ENCODE peak calls at places on chromosomes 4 and X, in four cellular contexts. D, C, W and T are unnamed samples.

GRCh38 chr4:124484940-124485339 is 227.6 kb downstream of the ANKRD50 start:
- DNase-seq in D (no peak), W (no peak), C (no peak), T (no peak)

GRCh38 chr4:44652002-44652401 is 577 bp upstream of the YIPF7 start:
- DNase-seq in D (no peak), C (no peak), W (no peak), T (no peak)

GRCh38 chr4:55216871-55217635 is 91.7 kb upstream of the KDR start:
- DNase-seq in W (no peak), C (no peak), D (no peak), T (no peak)

GRCh38 chrX:67724359-67725110 is 180.7 kb downstream of the AR start:
- DNase-seq in D (no peak), W (no peak), C (no peak), T (no peak)

GRCh38 chrX:82556588-82556987 is 951.5 kb upstream of the POU3F4 start:
- DNase-seq in C (no peak), D (no peak), W (no peak), T (no peak)

GRCh38 chr4:74418063-74418670 is 26.8 kb upstream of the AREG start:
- DNase-seq in D (no peak), W (no peak), C (no peak), T (peak)

GRCh38 chrX:107154787-107155620 is 36.4 kb upstream of the RBM41 start:
- DNase-seq in W (no peak), C (no peak), D (no peak), T (no peak)

GRCh38 chr4:140640150-140640748 is 71.5 kb upstream of the UCP1 start:
- DNase-seq in C (no peak), W (no peak), D (no peak), T (no peak)

GRCh38 chr4:88033309-88033708 is 25.9 kb downstream of the PKD2 start:
- DNase-seq in D (no peak), C (no peak), W (no peak), T (peak)

GRCh38 chrX:36916941-36917340 is 91.2 kb upstream of the FAM47C start:
- DNase-seq in D (no peak), W (no peak), C (no peak), T (no peak)

GRCh38 chr4:123200417-123200945 is 196.1 kb upstream of the SPRY1 start:
- DNase-seq in W (no peak), D (no peak), C (no peak), T (no peak)

GRCh38 chr4:53937918-53938317 is 126.5 kb downstream of the CHIC2 start:
- DNase-seq in C (no peak), W (no peak), D (no peak), T (peak)

GRCh38 chrX:147978931-147979330 is 2.2 kb upstream of the FMR1NB start:
- DNase-seq in C (no peak), W (no peak), D (no peak), T (no peak)

GRCh38 chr4:79044260-79044659 is 105.0 kb upstream of the PAQR3 start:
- DNase-seq in D (no peak), W (no peak), C (no peak), T (no peak)

GRCh38 chrX:19617550-19617949 is 102.2 kb upstream of the MAP3K15 start:
- DNase-seq in D (no peak), W (no peak), C (no peak), T (no peak)

GRCh38 chr4:48139688-48140087 is 5.6 kb upstream of the TXK start:
- DNase-seq in D (no peak), C (no peak), W (no peak), T (peak)

DNA sequence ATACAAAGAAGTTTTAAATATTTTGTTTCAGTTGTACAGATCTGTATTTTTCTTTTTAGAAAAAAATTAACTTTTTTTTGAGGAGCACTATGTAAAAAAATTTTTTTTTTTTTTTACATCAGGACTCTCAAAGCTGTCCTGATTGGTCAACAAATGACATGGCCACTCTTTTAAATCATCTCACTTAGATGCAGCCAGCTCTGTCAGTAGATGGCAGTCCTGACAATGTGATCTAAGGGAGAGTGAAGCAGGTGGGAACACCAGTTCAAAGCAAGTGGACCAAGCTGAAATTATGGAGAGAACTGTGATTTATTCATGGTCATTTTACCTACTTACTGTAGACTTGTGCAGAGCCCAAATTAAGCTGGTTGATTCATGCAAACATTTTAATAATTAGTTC is 174.6 kb upstream of the GPRIN3 start:
- DNase-seq in D (no peak), C (no peak), W (no peak), T (peak)
- TF ChIP-seq CTCF in D (no peak), C (no peak), W (no peak), T (peak)

DNA sequence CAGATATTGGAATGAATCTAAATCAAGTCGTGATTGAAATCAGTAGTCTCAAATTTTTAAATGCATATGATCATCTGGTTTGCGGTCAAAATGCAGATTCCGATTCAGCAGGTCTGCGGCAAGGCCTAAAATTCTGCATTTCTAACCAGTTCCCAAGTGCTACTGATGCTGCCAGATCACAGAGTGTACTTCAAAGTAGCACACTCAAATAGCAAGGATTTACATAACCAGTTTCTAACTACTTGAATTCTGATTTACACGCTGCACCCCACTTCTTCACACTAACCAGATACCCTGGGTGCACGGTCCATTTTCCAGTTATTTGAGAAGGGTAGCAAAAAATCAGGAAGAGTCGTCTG is 761 bp downstream of the MBTPS2 start:
- DNase-seq in D (no peak), W (no peak), C (no peak), T (no peak)
- H3K27ac ChIP-seq in D (peak), W (peak), C (peak), T (peak)

DNA sequence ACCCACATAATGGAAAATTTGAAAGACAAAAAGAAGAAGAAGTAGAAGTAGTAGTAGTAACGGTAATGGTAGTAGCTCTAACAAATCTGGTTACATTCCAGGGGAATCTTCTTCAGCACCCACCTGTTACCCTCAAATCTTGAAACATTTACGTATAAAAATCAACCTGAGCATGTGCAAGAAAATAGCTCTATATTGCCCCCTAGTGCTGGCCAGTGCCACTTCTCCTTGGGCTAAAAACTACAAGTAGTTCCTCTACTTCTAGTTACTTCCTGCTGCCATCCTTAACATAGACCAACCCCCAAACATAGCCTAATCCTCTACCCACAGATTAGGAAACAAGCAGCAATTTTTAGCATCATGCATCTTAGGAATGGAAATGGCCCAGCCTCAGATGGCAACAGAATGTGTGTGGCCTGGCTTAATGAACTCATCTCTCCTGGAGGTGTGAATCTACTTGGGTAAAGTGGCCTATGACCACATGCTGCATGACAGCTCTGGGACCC is 3.1 kb downstream of the PDGFC start:
- DNase-seq in C (peak), W (peak), D (peak), T (peak)
- TF ChIP-seq CTCF in C (peak), W (peak), D (peak), T (peak)

GRCh38 chrX:24955372-24955771 is 60.4 kb downstream of the ARX start:
- DNase-seq in C (no peak), W (no peak), D (no peak), T (no peak)

GRCh38 chrX:24956828-24957227 is 58.9 kb downstream of the ARX start:
- DNase-seq in W (no peak), C (no peak), D (no peak), T (no peak)

DNA sequence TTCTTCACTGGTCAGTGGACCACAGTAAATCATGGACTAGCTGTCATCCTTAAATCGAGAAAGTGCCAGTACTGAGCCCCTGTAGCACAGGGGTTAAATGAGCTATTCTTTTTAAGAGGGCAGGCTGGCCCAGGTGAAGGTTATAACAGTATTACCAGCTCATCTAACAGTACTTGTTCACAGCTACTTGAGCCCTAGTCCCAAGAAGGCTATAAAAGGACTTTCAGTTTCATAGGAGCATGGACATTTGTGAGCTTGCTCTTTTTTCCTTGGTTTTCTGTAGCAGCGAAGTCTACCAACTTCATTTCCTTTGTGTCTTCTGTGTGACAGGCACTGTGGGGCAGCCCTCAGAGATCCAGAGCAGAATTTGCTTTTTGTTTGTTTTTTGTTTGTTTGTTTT is 61.0 kb downstream of the ARX start:
- DNase-seq in C (no peak), D (no peak), W (no peak), T (no peak)
- H3K27ac ChIP-seq in C (no peak), D (no peak), W (no peak), T (no peak)

DNA sequence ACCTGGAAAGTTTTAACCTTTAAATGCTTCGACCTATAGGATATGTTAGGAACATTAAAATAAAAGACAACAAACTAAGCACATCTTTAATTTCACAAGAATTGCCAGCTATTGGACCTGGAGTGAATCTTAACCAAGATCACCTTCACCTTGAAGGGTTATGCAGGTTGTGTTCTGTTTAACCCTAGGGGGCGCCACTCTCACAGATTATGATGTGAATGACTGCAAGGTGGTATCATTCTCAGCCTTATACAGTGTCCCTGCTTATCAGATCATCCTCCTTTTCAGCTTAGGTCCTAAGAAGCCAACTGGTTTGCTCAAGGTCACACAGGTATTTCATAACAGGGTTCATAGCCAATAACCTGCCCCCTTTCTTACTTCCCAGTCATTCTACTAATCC is 23.5 kb downstream of the INTS6L start:
- DNase-seq in D (no peak), C (no peak), W (no peak), T (no peak)
- TF ChIP-seq CTCF in D (no peak), C (no peak), W (no peak), T (peak)

DNA sequence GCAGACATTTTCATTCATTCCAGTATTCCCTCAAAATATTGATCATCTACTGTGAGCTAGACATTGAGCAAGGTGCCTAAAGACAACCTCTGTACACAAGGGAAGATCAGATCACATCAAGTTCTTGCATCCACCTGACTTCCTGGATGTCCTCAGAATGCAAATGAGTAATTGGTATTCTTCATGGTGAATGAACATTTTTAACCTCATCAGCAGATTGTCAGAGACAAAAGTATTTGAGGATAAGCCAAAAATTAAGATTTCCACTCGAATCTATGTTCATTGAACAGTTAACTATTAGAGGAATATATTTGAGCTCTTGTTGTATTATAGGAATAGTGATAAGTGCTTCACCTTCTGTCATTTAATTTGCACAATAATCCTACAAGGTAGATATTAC is 1.3 kb downstream of the SMARCAD1 start:
- DNase-seq in D (no peak), C (no peak), W (no peak), T (no peak)
- H3K27ac ChIP-seq in D (no peak), C (no peak), W (peak), T (peak)

GRCh38 chr4:26458104-26458503 is 32.2 kb downstream of the CCKAR start:
- DNase-seq in C (no peak), D (no peak), W (no peak), T (no peak)
- TF ChIP-seq CTCF in C (no peak), D (no peak), W (no peak), T (no peak)

DNA sequence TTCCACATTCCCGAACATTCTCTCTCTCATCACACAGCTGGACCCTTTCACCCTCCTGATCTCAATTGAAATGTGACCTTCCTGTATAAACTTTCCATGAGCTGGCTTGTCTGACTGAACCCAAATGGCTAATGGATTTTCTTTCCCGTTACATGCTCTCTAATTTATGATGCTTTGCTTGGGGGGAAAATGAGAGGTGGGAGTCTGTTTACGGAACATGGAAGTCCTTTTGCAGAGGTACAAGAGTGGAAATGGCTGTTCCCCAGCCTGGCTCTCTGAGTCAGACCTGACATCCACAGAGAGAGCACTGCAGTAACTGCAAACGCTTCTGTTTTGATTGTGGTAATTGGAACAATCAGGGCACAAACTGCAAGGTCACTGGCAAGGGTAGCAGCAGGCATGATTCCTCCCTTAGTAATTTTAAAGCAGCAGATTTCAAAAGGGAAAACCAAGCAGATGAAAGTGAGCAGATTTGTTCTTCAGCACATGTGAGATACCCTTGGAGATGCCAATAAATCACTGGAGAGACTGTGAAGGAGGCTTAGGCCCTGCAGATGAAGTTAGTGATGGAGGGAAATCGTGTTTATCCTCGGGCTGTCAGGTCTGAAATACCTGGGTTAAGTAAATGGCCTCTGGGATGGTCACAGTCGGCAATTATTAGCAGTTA is 83.9 kb downstream of the SNCA start:
- DNase-seq in C (no peak), D (no peak), W (peak), T (peak)
- H3K27ac ChIP-seq in C (no peak), D (no peak), W (peak), T (peak)